ENCODE peak calls at places on chromosomes 2 and 18, in ten cellular contexts. M is IMR-90, P is heart left ventricle, S is right lobe of liver, Q is adrenal gland, L is tibial nerve, Z is spleen, O is A549, H is prostate gland, G is transverse colon. V is an unnamed sample.
A peak's percentile ranks its signal among the peaks of the same experiment; 100 is the strongest.

GRCh38 chr18:31112804-31113203 is 10.6 kb upstream of the DSC2 start:
- DNase-seq in S (no peak), Z (no peak), P (no peak), M (no peak), O (no peak), H (no peak), Q (no peak), L (no peak), G (no peak), V (no peak)

GRCh38 chr2:213451542-213452256 is 167.4 kb downstream of the SPAG16 start:
- DNase-seq in H (peak; percentile 30), G (peak; percentile 72), Q (no peak), O (no peak), S (no peak), L (no peak), P (no peak), Z (no peak), M (no peak), V (peak; percentile 73)

GRCh38 chr2:221602938-221603337 is 30.8 kb upstream of the EPHA4 start:
- DNase-seq in P (no peak), S (no peak), G (no peak), M (no peak), L (no peak), Z (no peak), H (no peak), O (no peak), Q (no peak), V (no peak)

GRCh38 chr2:32946314-32947075 is at the start of gene LTBP1:
- DNase-seq in L (peak; percentile 35), H (peak; percentile 75), M (peak; percentile 76), P (peak; percentile 85), Q (peak; percentile 77), Z (peak; percentile 88), O (peak; percentile 91), G (peak; percentile 84), S (peak; percentile 78), V (peak; percentile 93)

GRCh38 chr2:227430644-227431043 is 41.3 kb upstream of the AGFG1 start:
- DNase-seq in Q (no peak), Z (no peak), S (no peak), O (no peak), M (no peak), P (no peak), G (no peak), L (no peak), H (no peak), V (no peak)

GRCh38 chr2:219698684-219699439 is 71.4 kb downstream of the SLC4A3 start:
- DNase-seq in S (no peak), G (no peak), Z (no peak), M (no peak), O (no peak), P (no peak), L (no peak), H (no peak), Q (no peak), V (no peak)

GRCh38 chr2:163157411-163157810 is 318.8 kb upstream of the KCNH7 start:
- DNase-seq in S (no peak), Z (no peak), P (no peak), O (no peak), Q (no peak), M (peak; percentile 69), L (no peak), G (no peak), H (no peak), V (no peak)

GRCh38 chr2:120330946-120331822 is 14.8 kb upstream of the INHBB start:
- DNase-seq in Z (no peak), G (no peak), S (no peak), Q (no peak), L (no peak), P (no peak), M (no peak), O (no peak), H (no peak), V (no peak)

GRCh38 chr2:23620841-23621341 is 235.9 kb downstream of the KLHL29 start:
- DNase-seq in O (no peak), G (peak; percentile 15), M (peak; percentile 55), S (peak; percentile 50), Q (peak; percentile 31), L (no peak), H (no peak), Z (peak; percentile 68), P (peak; percentile 66), V (no peak)

GRCh38 chr2:110991951-110992350 is 128.8 kb upstream of the BCL2L11 start:
- DNase-seq in P (no peak), S (no peak), M (no peak), L (no peak), G (no peak), H (no peak), Z (no peak), Q (no peak), O (no peak), V (no peak)

GRCh38 chr18:37385846-37386435 is 179.7 kb downstream of the CELF4 start:
- DNase-seq in Q (no peak), M (peak; percentile 37), Z (no peak), G (no peak), S (no peak), L (no peak), H (no peak), O (no peak), P (no peak), V (peak; percentile 38)

GRCh38 chr2:46277470-46278190 is 19.6 kb upstream of the EPAS1 start:
- DNase-seq in L (no peak), Z (no peak), P (peak; percentile 62), G (no peak), H (no peak), S (no peak), M (no peak), O (no peak), Q (no peak), V (no peak)

GRCh38 chr2:88880441-88880953 is 189.0 kb downstream of the RPIA start:
- DNase-seq in H (peak; percentile 16), Q (peak; percentile 32), P (peak; percentile 20), G (no peak), M (peak; percentile 39), Z (no peak), O (peak; percentile 43), S (no peak), L (peak; percentile 66), V (peak; percentile 68)

GRCh38 chr18:12036201-12036751 is 55.0 kb downstream of the IMPA2 start:
- DNase-seq in P (no peak), Q (no peak), G (no peak), H (no peak), S (no peak), O (no peak), M (no peak), Z (no peak), L (no peak), V (no peak)

GRCh38 chr2:65432227-65433190 is at the start of gene SPRED2:
- DNase-seq in M (peak; percentile 97), G (peak; percentile 91), Q (peak; percentile 93), H (peak; percentile 92), S (peak; percentile 96), P (peak; percentile 97), Z (peak; percentile 92), O (peak; percentile 81), L (peak; percentile 95), V (peak; percentile 95)
- TF ChIP-seq POLR2A in M (peak; percentile 81), G (peak; percentile 85), Q (peak; percentile 79), H (peak; percentile 60), S (peak; percentile 86), P (no peak), Z (no peak), O (peak; percentile 41), L (peak; percentile 81), V (peak; percentile 67)

GRCh38 chr2:16278421-16279200 is 338.3 kb downstream of the MYCN start:
- DNase-seq in O (no peak), Q (no peak), Z (no peak), H (no peak), S (no peak), L (no peak), M (no peak), G (no peak), P (no peak), V (no peak)
- TF ChIP-seq POLR2A in O (no peak), Q (no peak), Z (no peak), H (no peak), S (no peak), L (no peak), M (no peak), G (no peak), P (no peak), V (no peak)

GRCh38 chr2:149036507-149037293 is 1.8 kb upstream of the LYPD6B start:
- DNase-seq in O (no peak), S (no peak), L (no peak), G (no peak), Q (no peak), Z (no peak), M (no peak), H (no peak), P (no peak), V (no peak)

GRCh38 chr2:149040451-149040850 is 2.0 kb downstream of the LYPD6B start:
- DNase-seq in S (no peak), Q (no peak), H (no peak), G (peak; percentile 45), L (no peak), Z (no peak), P (no peak), M (no peak), O (peak; percentile 6), V (peak; percentile 65)

GRCh38 chr2:149037851-149038250 is 648 bp upstream of the LYPD6B start:
- DNase-seq in O (no peak), Z (no peak), H (no peak), G (no peak), P (no peak), L (no peak), Q (no peak), S (no peak), M (no peak), V (no peak)

GRCh38 chr2:149039213-149039724 is 770 bp downstream of the LYPD6B start:
- DNase-seq in P (no peak), H (no peak), O (no peak), S (no peak), Q (no peak), M (no peak), Z (no peak), L (no peak), G (no peak), V (no peak)

DNA sequence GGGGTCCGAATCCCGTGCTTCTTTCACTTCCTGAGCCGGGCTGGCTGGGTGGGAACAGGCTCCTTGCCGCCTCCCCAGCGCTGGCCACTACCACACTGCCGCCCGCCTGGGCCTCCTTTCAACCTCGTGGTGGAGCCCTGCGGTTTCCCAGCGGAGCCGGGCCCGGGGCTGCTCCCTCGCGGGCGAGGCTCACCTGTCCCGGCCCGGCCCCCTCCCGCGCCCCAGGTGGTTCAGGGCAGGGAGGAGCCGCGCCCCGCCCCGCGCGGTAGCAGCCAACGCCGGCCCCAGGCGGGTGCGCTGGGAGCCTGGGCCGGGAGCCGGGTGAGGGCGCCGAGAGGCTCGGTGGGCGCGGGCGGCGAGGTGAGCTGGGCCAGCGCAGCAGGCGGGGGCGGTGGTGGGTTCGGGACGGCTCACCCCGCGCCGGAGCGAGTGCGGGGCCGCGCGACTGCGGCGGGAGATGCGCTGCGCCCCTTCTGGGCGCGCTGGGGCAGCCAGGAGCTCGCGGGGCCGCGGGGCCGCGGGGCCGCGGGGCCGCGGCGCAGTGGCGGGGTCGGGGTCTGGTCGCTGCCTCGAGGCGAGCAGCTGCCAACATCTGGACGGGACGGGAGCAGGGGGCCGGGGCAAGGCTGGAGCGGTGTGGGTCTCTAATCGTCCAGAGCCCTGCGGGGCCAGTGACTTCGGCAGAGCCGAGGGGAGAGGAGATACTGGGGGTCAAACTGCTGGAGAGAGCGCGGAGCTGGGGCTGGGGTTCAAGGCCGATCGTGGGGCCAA is at the start of gene LYPD6B:
- DNase-seq in L (no peak), P (no peak), S (no peak), O (peak; percentile 3), H (peak; percentile 69), Z (peak; percentile 80), Q (no peak), G (peak; percentile 75), M (no peak), V (no peak)
- TF ChIP-seq POLR2A in L (no peak), P (no peak), S (no peak), O (no peak), H (peak; percentile 38), Z (no peak), Q (no peak), G (no peak), M (no peak), V (no peak)

GRCh38 chr2:200851398-200852248 is 12.8 kb downstream of the CLK1 start:
- DNase-seq in G (no peak), L (no peak), Q (no peak), P (no peak), O (no peak), S (no peak), H (no peak), Z (no peak), M (no peak), V (no peak)
- TF ChIP-seq POLR2A in G (no peak), L (no peak), Q (no peak), P (no peak), O (no peak), S (no peak), H (no peak), Z (no peak), M (no peak), V (no peak)

V was measured in erythroblast.